ENCODE peak calls at places on chromosomes 16 and 17, in five cellular contexts. Z is tibial nerve; R is GM23338; L is CD8-positive, alpha-beta memory T cell; H is aorta. T is an unnamed sample.
A peak's percentile ranks its signal among the peaks of the same experiment; 100 is the strongest.

GRCh38 chr17:40497704-40498103 is 3.7 kb downstream of the TNS4 start:
- DNase-seq in Z (no peak), R (no peak), L (no peak), H (no peak), T (no peak)

GRCh38 chr16:71727545-71728324 is 3.2 kb upstream of the PHLPP2 start:
- DNase-seq in Z (no peak), R (no peak), L (no peak), H (no peak), T (no peak)

GRCh38 chr17:47253541-47254402 is at the start of gene ITGB3:
- DNase-seq in Z (peak; percentile 56), R (peak; percentile 90), L (peak; percentile 58), H (peak; percentile 96), T (peak; percentile 84)

GRCh38 chr17:3009411-3009920 is 53.9 kb downstream of the OR1D5 start:
- DNase-seq in Z (no peak), R (no peak), L (no peak), H (no peak), T (no peak)

GRCh38 chr16:7086842-7087616 is 245.6 kb upstream of the RBFOX1 start:
- DNase-seq in Z (no peak), R (peak; percentile 41), L (no peak), H (no peak), T (no peak)

GRCh38 chr16:1156111-1156982 is 3.4 kb downstream of the CACNA1H start:
- DNase-seq in Z (no peak), R (no peak), L (no peak), H (no peak), T (no peak)

GRCh38 chr16:72644911-72645310 is 403.0 kb downstream of the ZFHX3 start:
- DNase-seq in Z (no peak), R (no peak), L (no peak), H (no peak), T (no peak)

GRCh38 chr16:84298376-84298899 is 3.8 kb downstream of the WFDC1 start:
- DNase-seq in Z (no peak), R (no peak), L (no peak), H (no peak), T (no peak)

GRCh38 chr17:28467456-28468025 is 5.9 kb upstream of the SLC13A2 start:
- DNase-seq in Z (no peak), R (no peak), L (no peak), H (no peak), T (no peak)

GRCh38 chr17:46878055-46878454 is 26.7 kb downstream of the WNT9B start:
- DNase-seq in Z (peak; percentile 36), R (no peak), L (no peak), H (no peak), T (no peak)

GRCh38 chr17:51372345-51373004 is 112.1 kb downstream of the UTP18 start:
- DNase-seq in Z (peak; percentile 32), R (peak; percentile 79), L (no peak), H (no peak), T (peak; percentile 65)

GRCh38 chr17:8753976-8754440 is 4.3 kb downstream of the SPDYE4 start:
- DNase-seq in Z (no peak), R (peak; percentile 71), L (no peak), H (no peak), T (no peak)

GRCh38 chr16:55250641-55251550 is 73.1 kb upstream of the IRX6 start:
- DNase-seq in Z (no peak), R (no peak), L (no peak), H (no peak), T (no peak)

GRCh38 chr16:85899444-85899843 is 482 bp downstream of the IRF8 start:
- DNase-seq in Z (no peak), R (no peak), L (no peak), H (no peak), T (no peak)

GRCh38 chr17:61157246-61157887 is 242.3 kb upstream of the TBX2 start:
- DNase-seq in Z (no peak), R (no peak), L (no peak), H (no peak), T (peak; percentile 52)

GRCh38 chr17:61160789-61161440 is 238.7 kb upstream of the TBX2 start:
- DNase-seq in Z (no peak), R (no peak), L (no peak), H (no peak), T (no peak)

GRCh38 chr17:61155590-61156181 is 244.0 kb upstream of the TBX2 start:
- DNase-seq in Z (no peak), R (peak; percentile 30), L (no peak), H (no peak), T (no peak)

GRCh38 chr17:61159415-61159814 is 240.2 kb upstream of the TBX2 start:
- DNase-seq in Z (no peak), R (peak; percentile 38), L (no peak), H (no peak), T (no peak)

GRCh38 chr17:61158372-61158771 is 241.3 kb upstream of the TBX2 start:
- DNase-seq in Z (no peak), R (no peak), L (no peak), H (no peak), T (no peak)
- H3K4me3 ChIP-seq in Z (no peak overlapping the region), R (no peak overlapping the region), L (no peak overlapping the region), H (no peak overlapping the region), T (no peak overlapping the region)

GRCh38 chr16:73713817-73714495 is 582.7 kb upstream of the PSMD7 start:
- DNase-seq in Z (peak; percentile 19), R (peak; percentile 76), L (no peak), H (no peak), T (peak; percentile 79)
- H3K4me1 ChIP-seq in Z (peaks cover 25% of the 10 kb centered on the region), R (peaks cover 29% of the 10 kb centered on the region), L (no peaks in the 10 kb centered on the region), H (peaks cover 2% of the 10 kb centered on the region), T (peaks cover 8% of the 10 kb centered on the region)

GRCh38 chr17:42389135-42389417 is 834 bp upstream of the STAT3 start:
- DNase-seq in Z (no peak), R (no peak), L (no peak), H (no peak), T (no peak)
- H3K4me3 ChIP-seq in Z (peak overlapping the region; percentile 47), R (peak overlapping the region; percentile 54), L (peak overlapping the region; percentile 76), H (peak overlapping the region; percentile 32), T (peak overlapping the region; percentile 21)

GRCh38 chr16:57635266-57636097 is 7.1 kb downstream of the ADGRG1 start:
- DNase-seq in Z (no peak), R (no peak), L (no peak), H (no peak), T (no peak)
- H3K4me1 ChIP-seq in Z (peaks cover 90% of the 10 kb centered on the region), R (no peaks in the 10 kb centered on the region), L (no peaks in the 10 kb centered on the region), H (no peaks in the 10 kb centered on the region), T (no peaks in the 10 kb centered on the region)

DNA sequence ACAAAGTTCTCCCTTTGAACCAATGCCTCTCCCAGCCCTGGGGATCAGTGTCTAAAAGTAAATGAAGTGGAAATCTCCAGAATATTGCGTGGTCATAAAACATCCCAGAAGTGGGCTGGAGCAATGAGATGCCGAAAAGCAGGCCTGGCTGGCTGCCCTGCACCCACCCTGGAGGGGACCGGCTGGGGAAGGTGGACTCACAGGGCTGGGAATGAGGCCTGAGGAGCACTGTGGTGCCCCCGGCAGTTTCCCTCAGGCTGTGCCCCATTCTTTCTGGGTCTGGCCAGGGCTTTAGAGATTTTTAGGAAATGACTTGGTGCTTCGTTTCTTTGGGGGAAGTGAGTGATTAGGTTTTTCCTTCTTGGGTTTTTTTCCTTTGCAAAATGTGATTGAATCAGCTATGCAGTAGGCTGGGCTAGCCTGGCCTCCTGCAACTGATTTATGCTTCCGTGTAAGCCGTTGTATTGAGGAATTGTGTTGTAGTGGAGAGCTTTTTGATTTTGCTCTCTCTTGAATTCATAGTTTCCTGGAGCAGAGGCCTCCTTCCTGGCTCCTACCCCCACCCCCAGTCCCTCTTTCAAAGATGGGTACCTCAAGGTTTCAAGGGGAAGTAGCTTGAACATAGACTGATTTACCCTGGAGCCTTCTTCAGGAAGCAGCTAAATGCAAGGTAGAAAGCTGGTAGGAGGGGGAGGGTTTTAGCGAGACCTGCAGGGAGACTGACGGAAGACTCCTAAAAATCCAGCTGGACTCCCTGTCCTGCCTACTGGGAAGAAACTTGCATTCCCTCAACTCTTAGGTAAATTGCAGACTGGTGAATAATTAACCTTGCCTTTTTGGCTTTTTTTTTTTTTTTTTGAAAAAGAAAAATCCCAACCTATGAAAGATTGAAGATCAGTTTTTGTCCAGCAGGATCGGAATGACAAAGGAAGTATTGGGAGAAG is 170.3 kb downstream of the RAB11FIP4 start:
- DNase-seq in Z (no peak), R (no peak), L (no peak), H (no peak), T (no peak)
- H3K4me3 ChIP-seq in Z (no peak overlapping the region), R (peak overlapping the region; percentile 22), L (no peak overlapping the region), H (peak overlapping the region; percentile 1), T (no peak overlapping the region)

GRCh38 chr17:75394332-75394918 is 11.1 kb downstream of the GRB2 start:
- DNase-seq in Z (no peak), R (no peak), L (no peak), H (no peak), T (no peak)

GRCh38 chr17:75396025-75396424 is 9.5 kb downstream of the GRB2 start:
- DNase-seq in Z (no peak), R (no peak), L (no peak), H (no peak), T (no peak)

GRCh38 chr17:75396781-75397180 is 8.7 kb downstream of the GRB2 start:
- DNase-seq in Z (no peak), R (no peak), L (no peak), H (no peak), T (no peak)

GRCh38 chr17:75398279-75398678 is 7.2 kb downstream of the GRB2 start:
- DNase-seq in Z (no peak), R (no peak), L (no peak), H (no peak), T (no peak)

DNA sequence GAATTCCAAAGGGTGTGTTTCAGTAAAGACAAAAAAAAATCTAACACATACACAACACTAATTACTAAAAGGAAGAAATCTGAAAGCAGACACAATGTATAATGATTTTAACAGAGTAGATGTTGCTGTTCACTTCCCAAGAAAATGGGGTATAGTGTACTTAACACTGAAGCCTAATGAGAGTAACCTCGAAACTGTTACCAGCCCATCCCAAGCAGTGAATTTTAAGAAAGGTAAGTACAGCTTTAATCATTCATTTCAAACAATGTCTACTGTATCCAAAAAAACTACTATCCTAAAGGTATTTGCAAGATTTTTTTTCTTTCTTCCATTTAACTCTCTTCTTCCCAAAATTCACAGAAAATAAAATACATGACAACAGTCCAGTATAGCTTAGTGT is 8.3 kb downstream of the GRB2 start:
- DNase-seq in Z (no peak), R (no peak), L (no peak), H (no peak), T (no peak)
- H3K4me1 ChIP-seq in Z (peaks cover 72% of the 10 kb centered on the region), R (peaks cover 16% of the 10 kb centered on the region), L (peaks cover 70% of the 10 kb centered on the region), H (peaks cover 4% of the 10 kb centered on the region), T (peaks cover 20% of the 10 kb centered on the region)

GRCh38 chr17:29661220-29661619 is 38.5 kb upstream of the CORO6 start:
- DNase-seq in Z (no peak), R (no peak), L (no peak), H (no peak), T (no peak)

GRCh38 chr17:29664743-29665479 is 42.2 kb upstream of the CORO6 start:
- DNase-seq in Z (no peak), R (no peak), L (no peak), H (no peak), T (no peak)

GRCh38 chr17:29653995-29654714 is 31.4 kb upstream of the CORO6 start:
- DNase-seq in Z (no peak), R (no peak), L (no peak), H (no peak), T (no peak)

GRCh38 chr17:29663155-29663554 is 40.4 kb upstream of the CORO6 start:
- DNase-seq in Z (no peak), R (peak; percentile 35), L (no peak), H (no peak), T (no peak)

DNA sequence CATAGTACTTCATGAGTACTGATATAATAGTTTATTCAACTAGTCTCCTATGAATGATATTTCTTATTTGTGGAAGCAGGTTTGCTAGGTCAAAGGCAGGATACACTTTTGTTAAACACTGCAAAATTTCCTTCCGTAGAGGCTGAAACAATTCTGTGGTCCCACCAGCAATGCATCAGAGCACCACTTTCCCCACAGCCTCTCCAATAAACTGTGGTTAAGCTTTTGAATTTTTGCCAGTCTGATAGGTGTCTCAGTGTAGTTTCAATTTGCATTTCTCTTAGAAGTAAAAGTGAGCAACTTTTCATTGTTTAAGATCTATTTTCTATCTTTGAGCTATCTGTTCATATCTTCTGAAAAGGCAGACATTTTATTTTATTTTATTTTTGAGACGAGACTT is 36.4 kb upstream of the CORO6 start:
- DNase-seq in Z (no peak), R (no peak), L (peak; percentile 24), H (no peak), T (no peak)
- H3K4me3 ChIP-seq in Z (no peak overlapping the region), R (no peak overlapping the region), L (no peak overlapping the region), H (no peak overlapping the region), T (no peak overlapping the region)

T was measured in HAP-1.